ENCODE peak calls at places on chromosome 21, in four cellular contexts. W is NCI-H1417 treated with DMSO at 0.1 percent for 48 hours; A is stimulated activated CD8-positive, alpha-beta memory T cell treated with anti-CD3 and anti-CD28 coated beads, Interleukin-7, amount 100 ng/mL, for 48 hours; D is AG08395. J is an unnamed sample.

GRCh38 chr21:33478858-33479678 is 706 bp downstream of the TMEM50B start:
- DNase-seq in D (peak; percentile 54), A (no peak), W (no peak), J (peak; percentile 70)

GRCh38 chr21:25561668-25562641 is 45.3 kb downstream of the MRPL39 start:
- DNase-seq in D (peak; percentile 66), W (no peak), A (peak; percentile 72), J (peak; percentile 84)

GRCh38 chr21:45863267-45863666 is 118.3 kb upstream of the COL6A1 start:
- DNase-seq in A (no peak), D (no peak), W (no peak), J (no peak)

GRCh38 chr21:45322231-45322959 is 34.7 kb upstream of the POFUT2 start:
- DNase-seq in D (no peak), W (no peak), A (no peak), J (no peak)

GRCh38 chr21:45330851-45331261 is 43.2 kb upstream of the POFUT2 start:
- DNase-seq in D (no peak), W (no peak), A (no peak), J (no peak)

GRCh38 chr21:42539342-42539741 is 25.7 kb downstream of the SLC37A1 start:
- DNase-seq in W (no peak), A (no peak), D (no peak), J (no peak)

GRCh38 chr21:21101911-21102310 is 103.7 kb downstream of the NCAM2 start:
- DNase-seq in D (no peak), A (no peak), W (peak; percentile 26), J (no peak)

GRCh38 chr21:15894596-15894995 is 164.8 kb downstream of the USP25 start:
- DNase-seq in D (peak; percentile 7), A (no peak), W (no peak), J (peak; percentile 33)

GRCh38 chr21:24217141-24217540 is 1390.1 kb downstream of the MRPL39 start:
- DNase-seq in D (no peak), A (no peak), W (no peak), J (no peak)

GRCh38 chr21:16424331-16424749 is 694.6 kb downstream of the USP25 start:
- DNase-seq in W (no peak), A (no peak), D (no peak), J (no peak)

GRCh38 chr21:34670962-34671348 is 2.2 kb downstream of the CLIC6 start:
- DNase-seq in A (no peak), D (no peak), W (no peak), J (no peak)

GRCh38 chr21:40254540-40255455 is 387.6 kb downstream of the PCP4 start:
- DNase-seq in W (no peak), D (no peak), A (no peak), J (no peak)